ENCODE peak calls at places on chromosomes 16 and 17, in eight cellular contexts. Y is epithelial cell of proximal tubule, F is mammary epithelial cell, B is upper lobe of right lung, V is AG04450, Z is ovary, M is uterus, E is fibroblast of villous mesenchyme. P is an unnamed sample.

GRCh38 chr17:1718362-1719165 is 5.9 kb upstream of the WDR81 start:
- DNase-seq in B (peak), V (no peak), M (peak), E (no peak), F (no peak), Y (no peak), Z (peak), P (no peak)

GRCh38 chr16:85838876-85839585 is 39.5 kb downstream of the COX4I1 start:
- DNase-seq in B (no peak), Y (no peak), V (no peak), M (no peak), E (no peak), F (no peak), Z (no peak), P (no peak)

GRCh38 chr17:41647940-41648410 is 23.6 kb upstream of the KRT17 start:
- DNase-seq in B (peak), Y (no peak), F (peak), Z (peak), V (peak), E (peak), M (peak), P (peak)

GRCh38 chr16:80743772-80744171 is 60.6 kb downstream of the CDYL2 start:
- DNase-seq in F (no peak), E (no peak), Y (no peak), B (no peak), M (no peak), V (no peak), Z (no peak), P (no peak)

GRCh38 chr16:28003923-28004322 is 59.6 kb downstream of the GSG1L start:
- DNase-seq in Z (no peak), E (no peak), F (no peak), B (no peak), Y (no peak), M (no peak), V (no peak), P (no peak)

GRCh38 chr17:18230288-18231141 is 5.1 kb downstream of the LLGL1 start:
- DNase-seq in Z (no peak), V (no peak), E (no peak), Y (no peak), M (no peak), B (no peak), F (no peak), P (no peak)

GRCh38 chr17:1705004-1705403 is 5.2 kb downstream of the TLCD2 start:
- DNase-seq in M (no peak), Y (no peak), B (no peak), Z (no peak), F (no peak), V (no peak), E (no peak), P (no peak)

GRCh38 chr17:4948997-4949320 is 629 bp upstream of the PFN1 start:
- DNase-seq in E (peak), B (peak), F (peak), Z (peak), V (no peak), M (peak), Y (no peak), P (no peak)

GRCh38 chr17:50018909-50019308 is 23.9 kb upstream of the DLX3 start:
- DNase-seq in M (no peak), B (no peak), E (no peak), F (no peak), Y (no peak), Z (no peak), V (no peak), P (no peak)

GRCh38 chr17:72393553-72393952 is 272.7 kb downstream of the SOX9 start:
- DNase-seq in M (no peak), B (no peak), Y (no peak), F (peak), E (peak), Z (no peak), V (peak), P (no peak)

GRCh38 chr17:13671341-13671740 is 69.6 kb upstream of the HS3ST3A1 start:
- DNase-seq in B (no peak), Y (no peak), M (no peak), E (no peak), V (no peak), Z (no peak), F (no peak), P (no peak)

GRCh38 chr17:5282639-5283217 is 644 bp downstream of the RABEP1 start:
- DNase-seq in E (peak), M (peak), V (no peak), Z (peak), F (peak), Y (no peak), B (peak), P (no peak)

GRCh38 chr17:34665803-34666763 is 86.7 kb downstream of the TMEM132E start:
- DNase-seq in E (no peak), Y (no peak), V (no peak), M (no peak), F (no peak), B (no peak), Z (no peak), P (no peak)

GRCh38 chr17:20190605-20191004 is 181.4 kb downstream of the SPECC1 start:
- DNase-seq in Y (no peak), F (no peak), E (no peak), Z (no peak), B (no peak), V (no peak), M (no peak), P (no peak)

GRCh38 chr17:78780335-78780734 is 1.7 kb downstream of the CYTH1 start:
- DNase-seq in Z (no peak), V (no peak), M (no peak), F (no peak), B (peak), E (no peak), Y (no peak), P (no peak)

GRCh38 chr17:72539981-72540897 is 419.4 kb downstream of the SOX9 start:
- DNase-seq in V (no peak), Y (no peak), Z (peak), M (no peak), E (peak), F (peak), B (peak), P (peak)

GRCh38 chr16:57299009-57299718 is 14.7 kb upstream of the PLLP start:
- DNase-seq in F (no peak), V (peak), Z (no peak), M (peak), B (no peak), Y (peak), E (no peak), P (no peak)

GRCh38 chr16:62370445-62370844 is 334.2 kb upstream of the CDH8 start:
- DNase-seq in F (no peak), Y (no peak), V (no peak), Z (no peak), E (no peak), M (no peak), B (no peak), P (no peak)

GRCh38 chr16:2467301-2468141 is 3.6 kb upstream of the NTN3 start:
- DNase-seq in E (peak), Z (peak), V (no peak), M (peak), B (peak), Y (no peak), F (peak), P (peak)

GRCh38 chr17:29722411-29723198 is 99.9 kb upstream of the CORO6 start:
- DNase-seq in Z (peak), V (peak), Y (peak), F (no peak), M (peak), B (no peak), E (peak), P (peak)

GRCh38 chr17:34059423-34060220 is 195.5 kb upstream of the CCL2 start:
- DNase-seq in V (no peak), Y (no peak), Z (no peak), E (no peak), F (no peak), B (no peak), M (no peak), P (no peak)

GRCh38 chr17:39679521-39680192 is 8.2 kb downstream of the PGAP3 start:
- DNase-seq in Y (no peak), E (no peak), Z (no peak), B (no peak), F (no peak), V (no peak), M (no peak), P (no peak)

GRCh38 chr17:50346313-50347086 is 574 bp downstream of the XYLT2 start:
- DNase-seq in B (peak), Y (no peak), Z (peak), M (peak), F (peak), E (peak), V (no peak), P (no peak)

GRCh38 chr16:67825119-67825518 is 17.0 kb upstream of the THAP11 start:
- DNase-seq in F (no peak), Y (no peak), M (no peak), E (no peak), Z (no peak), V (no peak), B (no peak), P (no peak)

GRCh38 chr17:77254961-77255741 is 114.4 kb downstream of the SEC14L1 start:
- DNase-seq in V (peak), E (peak), Z (peak), Y (peak), F (peak), B (peak), M (no peak), P (no peak)

GRCh38 chr16:50494501-50495491 is 53.4 kb upstream of the NKD1 start:
- DNase-seq in Y (no peak), Z (no peak), B (no peak), M (no peak), V (no peak), E (no peak), F (no peak), P (no peak)

GRCh38 chr17:46822388-46822921 is 4.0 kb upstream of the WNT3 start:
- DNase-seq in Z (no peak), F (no peak), E (no peak), V (no peak), B (peak), Y (no peak), M (no peak), P (no peak)

GRCh38 chr16:75703341-75703740 is 2.1 kb upstream of the DUXB start:
- DNase-seq in Y (no peak), E (no peak), V (no peak), M (no peak), Z (no peak), F (peak), B (no peak), P (no peak)

GRCh38 chr17:66437466-66438026 is 135.1 kb downstream of the PRKCA start:
- DNase-seq in B (no peak), V (no peak), E (no peak), Z (no peak), Y (no peak), M (no peak), F (no peak), P (no peak)

GRCh38 chr17:45907720-45908395 is 13.5 kb downstream of the MAPT start:
- DNase-seq in F (no peak), Y (no peak), B (no peak), V (no peak), Z (no peak), M (no peak), E (no peak), P (no peak)

GRCh38 chr17:74449773-74450172 is 16.7 kb upstream of the CD300A start:
- DNase-seq in Y (no peak), V (no peak), Z (no peak), E (no peak), B (no peak), M (no peak), F (no peak), P (no peak)

GRCh38 chr17:78528541-78528940 is 48.7 kb downstream of the DNAH17 start:
- DNase-seq in Z (no peak), E (no peak), V (no peak), F (no peak), B (peak), Y (no peak), M (no peak), P (no peak)

GRCh38 chr17:9079461-9080103 is 58.3 kb downstream of the NTN1 start:
- DNase-seq in Z (no peak), M (no peak), V (no peak), Y (no peak), F (no peak), E (no peak), B (no peak), P (no peak)

GRCh38 chr17:74637265-74637664 is 13.7 kb upstream of the CD300E start:
- DNase-seq in B (peak), V (no peak), E (no peak), Z (no peak), F (no peak), Y (no peak), M (no peak), P (no peak)

GRCh38 chr16:13507530-13507929 is 412.4 kb upstream of the ERCC4 start:
- DNase-seq in M (no peak), V (no peak), E (no peak), B (no peak), Y (no peak), Z (no peak), F (peak), P (no peak)

GRCh38 chr16:13510425-13511151 is 409.4 kb upstream of the ERCC4 start:
- DNase-seq in E (no peak), B (no peak), F (no peak), V (no peak), Z (no peak), Y (no peak), M (no peak), P (no peak)
- TF ChIP-seq CTCF in E (no peak), B (no peak), F (peak), V (no peak), Z (no peak), Y (peak), M (no peak), P (no peak)

DNA sequence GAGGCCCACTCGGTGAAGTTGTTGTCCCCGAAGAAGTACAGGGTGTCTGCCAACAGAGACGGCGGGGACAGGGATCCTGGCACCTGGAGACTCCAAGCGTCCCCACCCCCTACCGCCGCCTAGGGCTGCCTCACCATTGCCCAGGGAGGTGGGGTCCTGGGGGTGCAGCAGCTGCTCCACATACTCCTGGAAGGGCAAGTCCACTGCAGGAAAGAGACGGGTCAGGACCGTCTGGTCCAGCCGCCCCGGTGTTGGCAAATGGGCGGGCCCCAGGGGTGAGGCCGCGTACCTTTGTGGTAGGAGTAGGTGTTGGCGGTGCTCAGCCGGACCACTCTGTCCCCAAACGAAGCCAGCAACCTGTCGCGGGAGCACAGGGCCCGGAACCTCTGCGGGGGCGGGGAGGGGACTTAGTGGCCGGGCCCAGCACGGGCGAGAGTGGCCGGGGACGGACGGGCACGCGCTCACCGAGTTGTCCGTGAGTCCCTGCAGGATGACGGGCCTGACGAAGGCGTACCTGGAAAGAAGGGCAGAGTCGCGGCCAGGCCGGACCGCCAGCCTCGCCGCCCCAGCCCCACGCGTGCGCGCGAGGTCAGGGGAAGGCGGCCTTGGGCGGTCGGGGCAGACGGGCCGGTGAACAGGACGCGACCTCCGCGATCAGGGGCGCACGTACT is 603 bp downstream of the JMJD8 start:
- DNase-seq in B (no peak), V (no peak), F (peak), Y (no peak), Z (no peak), M (no peak), E (no peak), P (no peak)
- H3K4me3 ChIP-seq in B (peak), V (peak), F (peak), Y (peak), Z (peak), M (peak), E (peak), P (peak)

GRCh38 chr17:63440127-63440769 is 5.9 kb downstream of the CYB561 start:
- DNase-seq in Y (no peak), E (no peak), Z (no peak), F (no peak), B (no peak), V (no peak), M (no peak), P (no peak)
- TF ChIP-seq CTCF in Y (no peak), E (no peak), Z (no peak), F (no peak), B (no peak), V (no peak), M (no peak), P (no peak)

GRCh38 chr17:2749784-2750181 is 331 bp upstream of the CCDC92B start:
- DNase-seq in F (peak), V (peak), M (peak), E (peak), B (peak), Z (peak), Y (no peak), P (peak)
- H3K4me3 ChIP-seq in F (no peak), V (no peak), M (no peak), E (no peak), B (no peak), Z (no peak), Y (no peak), P (no peak)

GRCh38 chr16:88003736-88004135 is 52.5 kb downstream of the BANP start:
- DNase-seq in B (no peak), V (no peak), Y (no peak), Z (no peak), E (no peak), F (no peak), M (no peak), P (no peak)

GRCh38 chr16:88005968-88006367 is 54.7 kb downstream of the BANP start:
- DNase-seq in Z (no peak), M (no peak), E (no peak), V (no peak), B (no peak), Y (no peak), F (no peak), P (no peak)

GRCh38 chr16:88003316-88003715 is 52.1 kb downstream of the BANP start:
- DNase-seq in M (no peak), B (no peak), E (no peak), F (no peak), Z (no peak), Y (no peak), V (no peak), P (no peak)

GRCh38 chr16:88004391-88004790 is 53.2 kb downstream of the BANP start:
- DNase-seq in B (no peak), Y (no peak), M (no peak), F (no peak), E (no peak), Z (no peak), V (no peak), P (no peak)

DNA sequence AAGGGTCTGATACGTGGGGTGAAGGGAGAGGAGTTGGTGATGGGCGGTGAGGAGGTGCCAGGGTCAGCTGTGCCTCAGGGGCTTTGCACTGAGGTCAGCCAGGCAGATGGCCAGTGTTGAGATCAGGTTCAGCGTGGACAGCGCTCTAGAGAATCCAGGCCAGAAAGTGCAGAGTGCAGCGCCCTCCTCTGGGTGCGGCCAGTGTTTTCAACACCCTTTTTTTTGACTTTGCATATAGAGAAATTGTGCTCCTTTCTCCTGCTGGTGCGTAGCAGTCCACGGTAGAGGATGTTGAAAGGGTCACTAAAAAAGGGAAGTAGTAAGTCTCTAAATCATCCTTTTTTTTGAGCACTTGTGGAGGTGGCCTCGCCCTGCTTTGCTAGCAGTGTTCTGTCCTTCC is 53.9 kb downstream of the BANP start:
- DNase-seq in Y (no peak), M (no peak), F (no peak), Z (no peak), B (no peak), V (no peak), E (no peak), P (no peak)
- TF ChIP-seq CTCF in Y (peak), M (no peak), F (no peak), Z (no peak), B (no peak), V (peak), E (peak), P (no peak)

GRCh38 chr17:58156839-58157803 is 8.9 kb downstream of the OR4D1 start:
- DNase-seq in V (no peak), F (peak), E (peak), Z (no peak), M (no peak), B (peak), Y (no peak), P (no peak)
- H3K4me3 ChIP-seq in V (peak), F (peak), E (peak), Z (no peak), M (peak), B (peak), Y (peak), P (peak)

GRCh38 chr17:75785016-75785769 is 587 bp downstream of the UNK start:
- DNase-seq in M (peak), V (peak), Y (no peak), F (peak), E (peak), B (peak), Z (peak), P (peak)
- TF ChIP-seq CTCF in M (no peak), V (no peak), Y (no peak), F (no peak), E (no peak), B (no peak), Z (no peak), P (peak)

P was measured in tibial nerve.